ENCODE peak calls at places on chromosomes 11 and 22, in seven cellular contexts. B is brain microvascular endothelial cell, H is hepatocyte, S is HCT116, D is lower leg skin, I is Panc1, N is fibroblast of pulmonary artery. V is an unnamed sample.

GRCh38 chr11:29159552-29160465 is 857.0 kb downstream of the KCNA4 start:
- DNase-seq in B (peak), H (peak), S (peak), D (no peak), I (peak), N (peak), V (peak)

GRCh38 chr11:125950696-125951645 is 5.1 kb downstream of the VSIG10L2 start:
- DNase-seq in B (no peak), H (no peak), S (no peak), D (peak), I (no peak), N (peak), V (no peak)

GRCh38 chr11:11171854-11172253 is 181.2 kb downstream of the CSNK2A3 start:
- DNase-seq in B (no peak), H (no peak), S (no peak), D (no peak), I (no peak), N (no peak), V (no peak)

GRCh38 chr11:2991477-2992233 is 474 bp downstream of the NAP1L4 start:
- DNase-seq in B (peak), H (peak), S (no peak), D (no peak), I (no peak), N (peak), V (no peak)

GRCh38 chr22:50016988-50017700 is 4.6 kb upstream of the IL17REL start:
- DNase-seq in B (no peak), H (peak), S (no peak), D (no peak), I (no peak), N (peak), V (no peak)

GRCh38 chr11:86798988-86799387 is 1.4 kb upstream of the PRSS23 start:
- DNase-seq in B (peak), H (peak), S (no peak), D (no peak), I (no peak), N (peak), V (no peak)

GRCh38 chr11:111162306-111162705 is 83.2 kb upstream of the POU2AF2 start:
- DNase-seq in B (no peak), H (no peak), S (no peak), D (no peak), I (no peak), N (peak), V (no peak)

GRCh38 chr22:47200273-47201051 is 438.0 kb downstream of the TBC1D22A start:
- DNase-seq in B (no peak), H (no peak), S (no peak), D (no peak), I (no peak), N (peak), V (no peak)

GRCh38 chr11:121194731-121195596 is 93.9 kb downstream of the TECTA start:
- DNase-seq in B (peak), H (peak), S (peak), D (peak), I (peak), N (peak), V (peak)

GRCh38 chr11:131688056-131688693 is 317.8 kb downstream of the NTM start:
- DNase-seq in B (peak), H (peak), S (no peak), D (no peak), I (no peak), N (peak), V (no peak)

GRCh38 chr11:14322510-14322909 is 36.5 kb downstream of the RRAS2 start:
- DNase-seq in B (no peak), H (no peak), S (no peak), D (no peak), I (no peak), N (no peak), V (no peak)

GRCh38 chr11:67119577-67120391 is 721 bp downstream of the KDM2A start:
- DNase-seq in B (no peak), H (peak), S (no peak), D (peak), I (peak), N (no peak), V (no peak)

GRCh38 chr11:94668240-94668793 is 99.8 kb upstream of the AMOTL1 start:
- DNase-seq in B (no peak), H (no peak), S (no peak), D (no peak), I (no peak), N (no peak), V (no peak)

GRCh38 chr11:101336155-101336554 is 206.5 kb upstream of the PGR start:
- DNase-seq in B (no peak), H (no peak), S (no peak), D (no peak), I (no peak), N (no peak), V (no peak)

GRCh38 chr11:47631473-47631872 is 10.9 kb downstream of the MTCH2 start:
- DNase-seq in B (peak), H (no peak), S (no peak), D (no peak), I (no peak), N (peak), V (no peak)

GRCh38 chr11:120121914-120122473 is 15.9 kb downstream of the TRIM29 start:
- DNase-seq in B (no peak), H (peak), S (no peak), D (no peak), I (no peak), N (no peak), V (no peak)

GRCh38 chr11:57316017-57316416 is 8.7 kb downstream of the TNKS1BP1 start:
- DNase-seq in B (no peak), H (no peak), S (no peak), D (no peak), I (no peak), N (no peak), V (no peak)

GRCh38 chr22:44729391-44730012 is 22.9 kb upstream of the ARHGAP8 start:
- DNase-seq in B (peak), H (peak), S (no peak), D (no peak), I (no peak), N (peak), V (no peak)
- TF ChIP-seq CTCF in B (peak), H (peak), S (no peak), D (no peak), I (no peak), N (peak), V (no peak)

DNA sequence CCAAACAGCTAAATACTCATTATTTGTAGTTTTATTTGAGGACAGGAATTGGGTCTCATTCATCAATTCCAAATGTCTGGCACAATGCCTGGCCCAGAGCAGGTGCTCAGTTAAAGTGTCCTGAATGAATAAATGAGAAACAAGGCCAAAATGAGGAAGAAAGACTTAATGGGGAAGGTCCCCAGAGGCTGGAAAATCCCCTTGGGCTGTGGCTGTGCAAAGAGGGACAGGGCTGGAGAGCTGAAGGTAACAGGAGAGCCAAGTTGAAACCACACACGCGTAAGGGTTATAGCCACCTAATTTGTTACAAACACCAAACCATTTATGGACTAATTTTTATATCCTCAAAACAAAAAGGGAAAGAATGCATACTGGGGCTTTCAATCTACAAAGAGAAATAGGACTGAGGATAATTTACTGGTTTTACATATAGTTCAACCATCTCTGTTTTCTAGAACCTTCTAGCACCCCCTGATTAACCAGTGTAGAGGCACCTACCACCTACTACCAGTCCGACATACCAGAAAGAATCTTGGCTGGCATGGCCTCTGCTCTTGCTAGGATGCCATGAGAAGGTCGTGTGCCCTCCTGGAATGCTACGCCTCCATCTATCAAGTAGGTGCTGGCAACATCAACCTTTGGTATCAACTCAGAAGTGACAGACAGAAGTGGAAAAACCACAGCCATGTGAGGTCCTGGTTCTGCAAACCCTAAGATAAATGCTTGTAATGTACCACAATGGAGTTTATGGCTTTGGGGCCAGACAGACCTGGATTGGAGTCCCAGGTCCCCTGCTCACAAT is 28.4 kb downstream of the MYH9 start:
- DNase-seq in B (no peak), H (no peak), S (no peak), D (no peak), I (no peak), N (no peak), V (no peak)
- H3K4me3 ChIP-seq in B (no peak), H (no peak), S (no peak), D (no peak), I (no peak), N (no peak), V (no peak)

DNA sequence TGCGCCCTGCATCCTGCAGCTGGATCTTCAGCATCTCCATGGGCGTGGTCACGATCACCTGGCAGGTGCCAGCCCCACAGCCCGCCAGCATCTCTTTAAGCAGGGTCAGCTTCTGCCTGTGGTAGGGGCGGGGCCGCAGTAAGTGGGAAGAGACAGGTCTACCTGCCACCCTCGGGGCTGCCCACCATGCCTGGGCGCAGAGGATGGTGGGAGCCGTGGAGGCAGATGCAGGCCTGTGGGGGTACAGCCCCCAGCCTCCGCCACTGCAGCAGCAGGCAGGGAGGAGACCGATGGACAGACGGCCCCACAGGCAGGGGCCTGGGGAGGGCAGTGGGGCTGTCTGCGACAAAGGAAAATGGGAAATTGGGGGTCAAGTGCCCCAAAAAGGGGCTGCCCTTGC is 3.0 kb upstream of the CEND1 start:
- DNase-seq in B (no peak), H (no peak), S (no peak), D (no peak), I (no peak), N (no peak), V (no peak)
- TF ChIP-seq CTCF in B (no peak), H (no peak), S (no peak), D (no peak), I (no peak), N (no peak), V (no peak)

GRCh38 chr11:92837595-92837994 is 131.9 kb upstream of the MTNR1B start:
- DNase-seq in B (no peak), H (no peak), S (no peak), D (no peak), I (no peak), N (no peak), V (peak)

GRCh38 chr11:92838655-92839334 is 130.7 kb upstream of the MTNR1B start:
- DNase-seq in B (peak), H (no peak), S (no peak), D (no peak), I (no peak), N (no peak), V (no peak)

GRCh38 chr11:92829671-92830070 is 139.8 kb upstream of the MTNR1B start:
- DNase-seq in B (no peak), H (no peak), S (no peak), D (no peak), I (no peak), N (no peak), V (no peak)

GRCh38 chr11:92830382-92831148 is 138.9 kb upstream of the MTNR1B start:
- DNase-seq in B (no peak), H (no peak), S (no peak), D (no peak), I (no peak), N (no peak), V (no peak)

DNA sequence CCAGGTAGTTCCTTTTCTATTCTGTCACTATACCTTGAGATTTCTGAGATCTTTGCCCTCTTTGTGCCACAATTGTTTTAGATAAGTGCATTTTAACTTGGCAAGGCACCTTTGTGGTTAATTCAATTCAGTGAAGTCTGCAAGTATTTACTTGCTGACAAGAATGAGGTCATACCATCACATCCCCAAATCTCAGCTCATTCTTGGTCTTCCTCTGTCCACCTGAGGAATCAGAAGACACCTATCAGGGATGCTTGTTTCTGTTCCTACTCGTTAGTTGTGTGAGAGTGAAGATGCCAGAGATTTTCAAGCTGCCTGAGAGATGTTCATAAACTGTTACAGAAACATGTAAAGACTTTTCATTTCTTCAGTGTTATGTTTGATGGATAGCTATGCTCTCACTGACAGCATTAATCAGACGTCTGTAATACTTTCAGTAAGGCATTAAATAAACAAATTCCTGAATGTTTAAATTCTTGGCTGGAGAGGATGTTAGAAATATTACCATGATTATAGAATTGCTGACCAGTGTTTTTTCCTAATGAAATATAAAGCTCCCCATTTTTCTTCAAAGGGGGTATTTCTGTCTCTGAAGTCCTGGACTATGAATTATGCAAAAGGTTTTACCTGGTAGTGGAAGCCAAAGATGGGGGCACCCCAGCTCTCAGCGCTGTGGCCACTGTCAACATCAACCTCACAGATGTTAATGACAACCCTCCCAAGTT is 135.0 kb upstream of the MTNR1B start:
- DNase-seq in B (no peak), H (no peak), S (no peak), D (no peak), I (no peak), N (no peak), V (no peak)
- H3K4me3 ChIP-seq in B (no peak), H (no peak), S (no peak), D (no peak), I (no peak), N (no peak), V (no peak)

GRCh38 chr11:36196476-36197099 is 92.6 kb downstream of the COMMD9 start:
- DNase-seq in B (peak), H (peak), S (no peak), D (no peak), I (no peak), N (peak), V (no peak)
- TF ChIP-seq CTCF in B (no peak), H (no peak), S (no peak), D (no peak), I (no peak), N (no peak), V (no peak)

GRCh38 chr11:9314291-9315077 is at the start of gene TMEM41B:
- DNase-seq in B (peak), H (peak), S (peak), D (peak), I (peak), N (peak), V (peak)
- H3K4me3 ChIP-seq in B (peak), H (peak), S (peak), D (peak), I (peak), N (peak), V (peak)

GRCh38 chr22:37017356-37017755 is 1.9 kb downstream of the TST start:
- DNase-seq in B (no peak), H (no peak), S (no peak), D (no peak), I (no peak), N (no peak), V (no peak)

GRCh38 chr22:37018815-37019308 is 385 bp downstream of the TST start:
- DNase-seq in B (peak), H (peak), S (no peak), D (peak), I (no peak), N (peak), V (no peak)

GRCh38 chr22:37019309-37020191 is at the start of the genes MPST and TST:
- DNase-seq in B (peak), H (peak), S (no peak), D (peak), I (no peak), N (peak), V (no peak)

GRCh38 chr22:37020192-37020479 is 594 bp downstream of the MPST start:
- DNase-seq in B (peak), H (peak), S (peak), D (no peak), I (no peak), N (peak), V (peak)

DNA sequence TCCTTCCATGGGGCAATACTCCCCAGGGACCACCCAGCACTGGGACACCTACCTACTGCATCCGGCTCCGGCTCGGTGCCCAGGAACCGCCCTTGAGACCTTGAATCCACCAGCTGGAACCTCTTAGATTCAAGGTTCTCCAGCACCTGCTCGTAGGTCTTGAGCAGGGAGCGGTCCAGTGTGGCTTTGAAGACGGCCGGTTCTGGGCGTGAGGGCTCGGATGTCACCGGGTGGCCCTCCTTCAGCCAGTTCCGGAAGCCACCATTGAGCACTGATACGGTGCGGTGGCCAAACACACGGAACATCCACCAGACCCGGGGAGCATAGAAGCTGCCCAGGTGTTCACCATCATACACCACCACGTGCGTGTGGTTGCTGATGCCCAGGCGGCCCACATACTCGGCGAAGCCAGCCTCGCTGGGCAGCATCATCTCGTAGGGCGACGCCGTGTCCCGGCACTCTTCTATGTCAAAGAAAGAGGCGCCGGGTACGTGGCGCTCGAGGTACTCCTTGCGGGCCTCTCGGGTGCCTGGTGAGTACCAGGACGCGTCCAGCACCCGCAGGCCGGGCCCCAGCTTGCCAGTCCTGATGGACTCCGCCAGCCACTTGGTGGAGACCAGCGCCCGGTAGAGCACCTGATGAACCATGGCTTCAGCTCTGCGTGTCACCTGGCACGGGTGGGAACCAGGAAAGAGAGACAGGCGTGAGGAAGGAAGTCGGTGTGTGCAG is 997 bp downstream of the TST start:
- DNase-seq in B (no peak), H (no peak), S (no peak), D (no peak), I (no peak), N (no peak), V (no peak)
- TF ChIP-seq CTCF in B (no peak), H (no peak), S (no peak), D (no peak), I (no peak), N (no peak), V (no peak)

V was measured in LNCaP clone FGC.